ENCODE peak calls at places on chromosome 15, in four cellular contexts. One of them, this sample, is unnamed.

GRCh38 chr15:35740761-35741160 is 194.8 kb upstream of the DPH6 start:
- DNase-seq in HT-29: no peak
- DNase-seq in activated T-helper 1 cell treated with Interleukin-2 at 50 U/mL for 16 hours: no peak
- DNase-seq in amniotic stem cell: no peak
- DNase-seq in this sample: peak

GRCh38 chr15:101773496-101774100 is 29.7 kb upstream of the OR4F6 start:
- DNase-seq in HT-29: peak
- DNase-seq in activated T-helper 1 cell treated with Interleukin-2 at 50 U/mL for 16 hours: no peak
- DNase-seq in amniotic stem cell: no peak
- DNase-seq in this sample: no peak

GRCh38 chr15:83733206-83733605 is 79.3 kb downstream of the ADAMTSL3 start:
- DNase-seq in HT-29: peak
- DNase-seq in activated T-helper 1 cell treated with Interleukin-2 at 50 U/mL for 16 hours: no peak
- DNase-seq in amniotic stem cell: no peak
- DNase-seq in this sample: peak

GRCh38 chr15:68370768-68371151 is 61.2 kb downstream of the ITGA11 start:
- DNase-seq in HT-29: no peak
- DNase-seq in activated T-helper 1 cell treated with Interleukin-2 at 50 U/mL for 16 hours: no peak
- DNase-seq in amniotic stem cell: no peak
- DNase-seq in this sample: no peak

GRCh38 chr15:31252386-31252785 is 74.2 kb upstream of the KLF13 start:
- DNase-seq in HT-29: no peak
- DNase-seq in activated T-helper 1 cell treated with Interleukin-2 at 50 U/mL for 16 hours: no peak
- DNase-seq in amniotic stem cell: no peak
- DNase-seq in this sample: no peak

GRCh38 chr15:53808058-53808703 is 48.7 kb upstream of the WDR72 start:
- DNase-seq in HT-29: peak
- DNase-seq in activated T-helper 1 cell treated with Interleukin-2 at 50 U/mL for 16 hours: no peak
- DNase-seq in amniotic stem cell: no peak
- DNase-seq in this sample: peak

GRCh38 chr15:81054236-81054635 is 53.5 kb downstream of the TLNRD1 start:
- DNase-seq in HT-29: no peak
- DNase-seq in activated T-helper 1 cell treated with Interleukin-2 at 50 U/mL for 16 hours: no peak
- DNase-seq in amniotic stem cell: no peak
- DNase-seq in this sample: peak

GRCh38 chr15:36251450-36251849 is 328.0 kb upstream of the CDIN1 start:
- DNase-seq in HT-29: no peak
- DNase-seq in activated T-helper 1 cell treated with Interleukin-2 at 50 U/mL for 16 hours: no peak
- DNase-seq in amniotic stem cell: no peak
- DNase-seq in this sample: no peak

GRCh38 chr15:58410353-58410752 is 21.4 kb upstream of the LIPC start:
- DNase-seq in HT-29: no peak
- DNase-seq in activated T-helper 1 cell treated with Interleukin-2 at 50 U/mL for 16 hours: peak
- DNase-seq in amniotic stem cell: no peak
- DNase-seq in this sample: peak

GRCh38 chr15:63948971-63949370 is 97.3 kb downstream of the DAPK2 start:
- DNase-seq in HT-29: no peak
- DNase-seq in activated T-helper 1 cell treated with Interleukin-2 at 50 U/mL for 16 hours: no peak
- DNase-seq in amniotic stem cell: no peak
- DNase-seq in this sample: no peak

GRCh38 chr15:69834756-69835155 is 263.0 kb downstream of the TLE3 start:
- DNase-seq in HT-29: no peak
- DNase-seq in activated T-helper 1 cell treated with Interleukin-2 at 50 U/mL for 16 hours: no peak
- DNase-seq in amniotic stem cell: no peak
- DNase-seq in this sample: no peak

GRCh38 chr15:66912441-66912840 is 153.0 kb upstream of the SMAD3 start:
- DNase-seq in HT-29: no peak
- DNase-seq in activated T-helper 1 cell treated with Interleukin-2 at 50 U/mL for 16 hours: no peak
- DNase-seq in amniotic stem cell: no peak
- DNase-seq in this sample: no peak

GRCh38 chr15:95162967-95163531 is 931.7 kb downstream of the MCTP2 start:
- DNase-seq in HT-29: no peak
- DNase-seq in activated T-helper 1 cell treated with Interleukin-2 at 50 U/mL for 16 hours: no peak
- DNase-seq in amniotic stem cell: peak
- DNase-seq in this sample: peak

GRCh38 chr15:81373996-81374395 is at the start of gene TMC3:
- DNase-seq in HT-29: no peak
- DNase-seq in activated T-helper 1 cell treated with Interleukin-2 at 50 U/mL for 16 hours: no peak
- DNase-seq in amniotic stem cell: no peak
- DNase-seq in this sample: peak

GRCh38 chr15:73051811-73052678 is at the start of gene NEO1:
- DNase-seq in HT-29: peak
- DNase-seq in activated T-helper 1 cell treated with Interleukin-2 at 50 U/mL for 16 hours: peak
- DNase-seq in amniotic stem cell: peak
- DNase-seq in this sample: peak

GRCh38 chr15:74383286-74383685 is 15.8 kb upstream of the CYP11A1 start:
- DNase-seq in HT-29: no peak
- DNase-seq in activated T-helper 1 cell treated with Interleukin-2 at 50 U/mL for 16 hours: no peak
- DNase-seq in amniotic stem cell: no peak
- DNase-seq in this sample: no peak

This sample was measured in AG10803.